ENCODE peak calls at places on chromosome 4, in eight cellular contexts. G is RWPE1, O is BE2C, B is thoracic aorta, H is dorsolateral prefrontal cortex, V is tibial nerve, P is psoas muscle, I is bronchial epithelial cell. T is an unnamed sample.

GRCh38 chr4:56613101-56613862 is 67.8 kb downstream of the HOPX start:
- DNase-seq in B (no peak), H (no peak), P (no peak), V (no peak), I (peak), O (no peak), G (peak), T (no peak)

GRCh38 chr4:72945719-72946336 is 123.7 kb downstream of the COX18 start:
- DNase-seq in I (no peak), O (no peak), H (no peak), V (no peak), G (no peak), B (no peak), P (no peak), T (no peak)

GRCh38 chr4:143273170-143273917 is 63.3 kb upstream of the GAB1 start:
- DNase-seq in B (no peak), O (no peak), G (no peak), I (no peak), H (no peak), V (no peak), P (no peak), T (no peak)

GRCh38 chr4:155811171-155811570 is 52.4 kb downstream of the GUCY1B1 start:
- DNase-seq in O (no peak), V (no peak), H (no peak), P (no peak), G (no peak), B (no peak), I (no peak), T (no peak)

GRCh38 chr4:174423257-174423944 is 98.9 kb downstream of the HPGD start:
- DNase-seq in V (no peak), O (peak), P (no peak), B (peak), G (peak), I (peak), H (no peak), T (no peak)

GRCh38 chr4:8849266-8850073 is 22.2 kb downstream of the HMX1 start:
- DNase-seq in H (no peak), O (no peak), G (no peak), B (no peak), V (no peak), P (peak), I (no peak), T (no peak)

GRCh38 chr4:118173956-118174355 is 139.7 kb downstream of the NDST3 start:
- DNase-seq in V (no peak), P (no peak), O (no peak), G (no peak), H (no peak), B (no peak), I (no peak), T (no peak)

GRCh38 chr4:184907216-184907615 is 81.4 kb upstream of the ACSL1 start:
- DNase-seq in V (no peak), B (no peak), O (no peak), I (no peak), G (no peak), P (no peak), H (no peak), T (no peak)

GRCh38 chr4:118816538-118817177 is 19.3 kb downstream of the SEC24D start:
- DNase-seq in B (no peak), I (peak), O (no peak), V (no peak), P (no peak), G (no peak), H (no peak), T (no peak)

GRCh38 chr4:43765514-43765913 is 683.1 kb downstream of the KCTD8 start:
- DNase-seq in B (no peak), O (no peak), I (no peak), H (peak), G (no peak), P (no peak), V (no peak), T (no peak)

GRCh38 chr4:154254999-154255398 is 236.6 kb downstream of the DCHS2 start:
- DNase-seq in P (no peak), G (no peak), O (no peak), V (no peak), I (no peak), H (no peak), B (no peak), T (no peak)
- TF ChIP-seq CTCF in P (no peak), G (no peak), O (no peak), V (no peak), I (no peak), H (no peak), B (no peak), T (peak)

GRCh38 chr4:110970642-110971041 is 347.8 kb upstream of the PITX2 start:
- DNase-seq in B (no peak), G (peak), O (peak), H (no peak), P (peak), V (no peak), I (peak), T (peak)
- TF ChIP-seq CTCF in B (no peak), G (no peak), O (peak), H (no peak), P (peak), V (no peak), I (peak), T (peak)

GRCh38 chr4:183600189-183600685 is 58.7 kb downstream of the RWDD4 start:
- DNase-seq in O (peak), G (no peak), V (no peak), P (no peak), H (no peak), I (no peak), B (no peak), T (no peak)
- TF ChIP-seq CTCF in O (peak), G (no peak), V (no peak), P (no peak), H (no peak), I (peak), B (no peak), T (peak)

GRCh38 chr4:2713337-2713736 is 42.8 kb downstream of the TNIP2 start:
- DNase-seq in I (no peak), V (no peak), H (no peak), P (no peak), G (no peak), B (no peak), O (no peak), T (no peak)

GRCh38 chr4:2715426-2715825 is 40.7 kb downstream of the TNIP2 start:
- DNase-seq in O (no peak), P (no peak), V (no peak), I (no peak), H (no peak), B (no peak), G (no peak), T (no peak)

GRCh38 chr4:2714918-2715317 is 41.2 kb downstream of the TNIP2 start:
- DNase-seq in O (no peak), P (no peak), G (no peak), H (no peak), B (no peak), I (no peak), V (no peak), T (no peak)

GRCh38 chr4:2714071-2714770 is 41.9 kb downstream of the TNIP2 start:
- DNase-seq in B (no peak), I (peak), H (no peak), V (no peak), P (no peak), G (no peak), O (peak), T (no peak)

DNA sequence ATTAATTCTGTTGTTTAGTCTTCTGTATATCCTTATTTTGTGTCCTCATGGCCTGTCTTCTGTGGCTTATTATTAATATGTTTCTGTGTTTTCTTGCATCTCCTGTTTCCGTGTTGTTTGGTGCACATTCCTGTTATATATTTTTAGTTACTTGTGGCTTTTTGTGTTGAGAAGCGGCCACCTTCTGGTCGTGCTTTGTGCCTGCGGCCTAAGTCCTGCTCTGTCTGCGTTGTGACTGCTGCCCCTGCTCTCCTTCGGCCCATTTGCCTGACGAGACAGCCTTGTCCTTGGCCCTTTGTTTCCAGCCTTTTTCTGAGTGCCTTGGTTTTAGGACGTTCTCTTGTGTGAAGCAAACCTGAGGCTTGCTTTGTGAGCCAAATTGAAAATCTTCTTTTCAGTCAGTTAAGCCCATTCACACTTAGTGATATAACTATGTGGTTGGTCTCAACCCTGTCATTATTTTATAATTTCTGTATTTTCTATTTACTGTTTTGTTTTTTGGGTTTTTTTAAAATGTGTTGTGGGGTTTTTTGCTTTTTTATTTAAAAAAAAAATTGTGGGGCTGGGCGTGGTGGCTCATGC is 43.8 kb downstream of the TNIP2 start:
- DNase-seq in O (no peak), I (no peak), P (peak), B (no peak), V (no peak), G (no peak), H (no peak), T (no peak)
- TF ChIP-seq CTCF in O (peak), I (no peak), P (no peak), B (no peak), V (no peak), G (no peak), H (no peak), T (peak)

GRCh38 chr4:24915121-24915922 is 2.5 kb upstream of the CCDC149 start:
- DNase-seq in V (no peak), H (peak), I (no peak), P (no peak), O (no peak), B (no peak), G (no peak), T (no peak)
- TF ChIP-seq CTCF in V (no peak), H (no peak), I (no peak), P (no peak), O (no peak), B (no peak), G (no peak), T (peak)

DNA sequence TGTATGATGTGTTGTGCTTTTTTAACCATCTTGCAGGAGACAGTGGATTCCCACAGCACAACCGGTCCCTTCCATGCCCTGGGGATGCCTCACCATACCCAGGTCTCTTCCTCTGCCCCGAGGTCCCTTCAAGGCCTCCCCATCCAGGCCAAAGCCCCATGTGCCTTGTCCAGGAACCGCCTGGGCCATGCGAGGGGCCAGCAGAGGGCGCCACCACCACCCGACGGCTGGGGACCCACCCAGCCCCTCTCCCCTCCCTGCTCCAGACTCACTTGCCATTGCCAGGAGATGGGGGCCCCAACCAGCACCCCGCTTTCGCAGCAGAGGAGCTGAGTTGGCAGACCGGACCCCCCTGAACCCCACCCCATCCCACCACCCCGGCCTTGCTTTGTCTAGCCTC is 485.5 kb downstream of the TRAM1L1 start:
- DNase-seq in P (peak), H (no peak), V (no peak), G (no peak), I (no peak), O (peak), B (no peak), T (no peak)
- TF ChIP-seq CTCF in P (no peak), H (no peak), V (no peak), G (no peak), I (no peak), O (peak), B (no peak), T (no peak)